ENCODE peak calls at places on chromosome 17, in six cellular contexts. One of them, this sample, is unnamed.

GRCh38 chr17:72724375-72724774 is 368.1 kb downstream of the SLC39A11 start:
- DNase-seq in endodermal cell: no peak
- DNase-seq in fibroblast of the aortic adventitia: no peak
- DNase-seq in SK-N-SH: no peak
- DNase-seq in neural progenitor cell: no peak
- DNase-seq in foreskin fibroblast: peak; percentile 74
- DNase-seq in this sample: no peak

GRCh38 chr17:82230627-82231311 is 1.9 kb downstream of the SLC16A3 start:
- DNase-seq in foreskin fibroblast: peak; percentile 97
- DNase-seq in fibroblast of the aortic adventitia: peak; percentile 75
- DNase-seq in SK-N-SH: peak; percentile 77
- DNase-seq in neural progenitor cell: peak; percentile 88
- DNase-seq in endodermal cell: peak; percentile 93
- DNase-seq in this sample: peak; percentile 54

GRCh38 chr17:1304962-1305361 is 25.5 kb downstream of the TRARG1 start:
- DNase-seq in foreskin fibroblast: no peak
- DNase-seq in fibroblast of the aortic adventitia: no peak
- DNase-seq in neural progenitor cell: no peak
- DNase-seq in endodermal cell: no peak
- DNase-seq in SK-N-SH: no peak
- DNase-seq in this sample: no peak

GRCh38 chr17:10621397-10621796 is 35.7 kb downstream of the MYH3 start:
- DNase-seq in foreskin fibroblast: no peak
- DNase-seq in fibroblast of the aortic adventitia: peak; percentile 24
- DNase-seq in endodermal cell: no peak
- DNase-seq in neural progenitor cell: no peak
- DNase-seq in SK-N-SH: no peak
- DNase-seq in this sample: no peak

GRCh38 chr17:51064061-51064735 is 56.5 kb downstream of the SPAG9 start:
- DNase-seq in fibroblast of the aortic adventitia: no peak
- DNase-seq in neural progenitor cell: no peak
- DNase-seq in SK-N-SH: no peak
- DNase-seq in endodermal cell: no peak
- DNase-seq in foreskin fibroblast: peak; percentile 21
- DNase-seq in this sample: no peak

GRCh38 chr17:9677932-9678331 is 32.6 kb downstream of the USP43 start:
- DNase-seq in fibroblast of the aortic adventitia: no peak
- DNase-seq in SK-N-SH: no peak
- DNase-seq in endodermal cell: peak; percentile 41
- DNase-seq in neural progenitor cell: no peak
- DNase-seq in foreskin fibroblast: no peak
- DNase-seq in this sample: no peak

GRCh38 chr17:47262586-47262985 is 9.0 kb downstream of the ITGB3 start:
- DNase-seq in fibroblast of the aortic adventitia: no peak
- DNase-seq in endodermal cell: no peak
- DNase-seq in foreskin fibroblast: no peak
- DNase-seq in neural progenitor cell: no peak
- DNase-seq in SK-N-SH: no peak
- DNase-seq in this sample: no peak

GRCh38 chr17:65220732-65221131 is 83.6 kb downstream of the RGS9 start:
- DNase-seq in endodermal cell: peak; percentile 86
- DNase-seq in neural progenitor cell: no peak
- DNase-seq in fibroblast of the aortic adventitia: no peak
- DNase-seq in foreskin fibroblast: peak; percentile 41
- DNase-seq in SK-N-SH: no peak
- DNase-seq in this sample: no peak

GRCh38 chr17:58391302-58391984 is 25.9 kb downstream of the RNF43 start:
- DNase-seq in endodermal cell: no peak
- DNase-seq in SK-N-SH: peak; percentile 75
- DNase-seq in fibroblast of the aortic adventitia: peak; percentile 25
- DNase-seq in foreskin fibroblast: peak; percentile 48
- DNase-seq in neural progenitor cell: no peak
- DNase-seq in this sample: peak; percentile 62

GRCh38 chr17:78886954-78887353 is 16.0 kb downstream of the CEP295NL start:
- DNase-seq in SK-N-SH: no peak
- DNase-seq in neural progenitor cell: no peak
- DNase-seq in endodermal cell: no peak
- DNase-seq in fibroblast of the aortic adventitia: no peak
- DNase-seq in foreskin fibroblast: no peak
- DNase-seq in this sample: no peak
- TF ChIP-seq CTCF in SK-N-SH: no peak
- TF ChIP-seq CTCF in neural progenitor cell: no peak
- TF ChIP-seq CTCF in endodermal cell: no peak
- TF ChIP-seq CTCF in fibroblast of the aortic adventitia: no peak
- TF ChIP-seq CTCF in foreskin fibroblast: no peak
- TF ChIP-seq CTCF in this sample: no peak

DNA sequence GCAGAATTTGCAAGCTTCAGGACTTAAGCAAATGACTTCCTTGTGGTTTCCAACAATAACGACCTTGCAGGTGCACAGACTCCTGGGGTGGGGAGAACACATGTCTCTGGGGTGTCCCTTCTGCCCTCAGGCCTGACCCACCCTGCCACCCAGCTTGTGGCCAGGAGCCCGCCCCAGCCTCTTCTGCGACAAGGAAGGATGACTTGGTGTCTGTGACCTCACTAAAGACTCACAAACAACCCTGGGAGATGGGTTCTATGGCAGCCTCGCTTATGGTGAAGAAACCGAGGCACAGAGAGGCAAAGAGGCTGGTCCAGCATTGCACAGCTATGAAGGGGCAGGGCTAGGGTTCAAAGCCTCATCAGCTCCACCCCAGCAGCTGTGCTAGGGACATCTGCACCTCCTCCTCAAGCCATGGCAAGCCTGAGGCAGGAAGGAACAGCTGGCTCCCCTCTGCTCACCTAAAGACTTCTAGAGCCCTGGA is 2.6 kb downstream of the ATP2A3 start:
- DNase-seq in foreskin fibroblast: no peak
- DNase-seq in neural progenitor cell: no peak
- DNase-seq in fibroblast of the aortic adventitia: no peak
- DNase-seq in SK-N-SH: no peak
- DNase-seq in endodermal cell: no peak
- DNase-seq in this sample: no peak
- H3K4me3 ChIP-seq in foreskin fibroblast: no peak overlapping the region
- H3K4me3 ChIP-seq in neural progenitor cell: no peak overlapping the region
- H3K4me3 ChIP-seq in fibroblast of the aortic adventitia: no peak overlapping the region
- H3K4me3 ChIP-seq in SK-N-SH: no peak overlapping the region
- H3K4me3 ChIP-seq in endodermal cell: no peak overlapping the region
- H3K4me3 ChIP-seq in this sample: no peak overlapping the region

GRCh38 chr17:74237321-74237720 is 23.9 kb downstream of the TTYH2 start:
- DNase-seq in fibroblast of the aortic adventitia: no peak
- DNase-seq in foreskin fibroblast: no peak
- DNase-seq in endodermal cell: no peak
- DNase-seq in SK-N-SH: no peak
- DNase-seq in neural progenitor cell: no peak
- DNase-seq in this sample: no peak
- TF ChIP-seq CTCF in fibroblast of the aortic adventitia: no peak
- TF ChIP-seq CTCF in foreskin fibroblast: no peak
- TF ChIP-seq CTCF in endodermal cell: no peak
- TF ChIP-seq CTCF in SK-N-SH: no peak
- TF ChIP-seq CTCF in neural progenitor cell: no peak
- TF ChIP-seq CTCF in this sample: no peak

GRCh38 chr17:75777243-75777922 is 7.2 kb upstream of the UNK start:
- DNase-seq in SK-N-SH: no peak
- DNase-seq in neural progenitor cell: no peak
- DNase-seq in fibroblast of the aortic adventitia: peak; percentile 53
- DNase-seq in foreskin fibroblast: peak; percentile 57
- DNase-seq in endodermal cell: no peak
- DNase-seq in this sample: no peak
- H3K4me3 ChIP-seq in SK-N-SH: peak overlapping the region; percentile 90
- H3K4me3 ChIP-seq in neural progenitor cell: peak overlapping the region; percentile 99
- H3K4me3 ChIP-seq in fibroblast of the aortic adventitia: peak overlapping the region; percentile 93
- H3K4me3 ChIP-seq in foreskin fibroblast: peak overlapping the region; percentile 97
- H3K4me3 ChIP-seq in endodermal cell: peak overlapping the region; percentile 96
- H3K4me3 ChIP-seq in this sample: peak overlapping the region; percentile 84

GRCh38 chr17:33086041-33086440 is 94.4 kb downstream of the SPACA3 start:
- DNase-seq in endodermal cell: no peak
- DNase-seq in SK-N-SH: no peak
- DNase-seq in foreskin fibroblast: no peak
- DNase-seq in neural progenitor cell: no peak
- DNase-seq in fibroblast of the aortic adventitia: no peak
- DNase-seq in this sample: no peak

GRCh38 chr17:33086878-33087277 is 95.2 kb downstream of the SPACA3 start:
- DNase-seq in SK-N-SH: no peak
- DNase-seq in foreskin fibroblast: no peak
- DNase-seq in neural progenitor cell: no peak
- DNase-seq in fibroblast of the aortic adventitia: no peak
- DNase-seq in endodermal cell: no peak
- DNase-seq in this sample: no peak

GRCh38 chr17:33090806-33091205 is 99.2 kb downstream of the SPACA3 start:
- DNase-seq in endodermal cell: no peak
- DNase-seq in neural progenitor cell: no peak
- DNase-seq in foreskin fibroblast: no peak
- DNase-seq in SK-N-SH: no peak
- DNase-seq in fibroblast of the aortic adventitia: no peak
- DNase-seq in this sample: no peak

GRCh38 chr17:33091271-33091670 is 99.6 kb downstream of the SPACA3 start:
- DNase-seq in foreskin fibroblast: no peak
- DNase-seq in SK-N-SH: no peak
- DNase-seq in endodermal cell: no peak
- DNase-seq in fibroblast of the aortic adventitia: no peak
- DNase-seq in neural progenitor cell: no peak
- DNase-seq in this sample: no peak
- TF ChIP-seq CTCF in foreskin fibroblast: no peak
- TF ChIP-seq CTCF in SK-N-SH: no peak
- TF ChIP-seq CTCF in endodermal cell: no peak
- TF ChIP-seq CTCF in fibroblast of the aortic adventitia: no peak
- TF ChIP-seq CTCF in neural progenitor cell: no peak
- TF ChIP-seq CTCF in this sample: no peak

GRCh38 chr17:8210761-8211458 is 535 bp upstream of the AURKB start:
- DNase-seq in SK-N-SH: no peak
- DNase-seq in foreskin fibroblast: peak; percentile 38
- DNase-seq in endodermal cell: no peak
- DNase-seq in fibroblast of the aortic adventitia: peak; percentile 4
- DNase-seq in neural progenitor cell: no peak
- DNase-seq in this sample: no peak

GRCh38 chr17:8204761-8205555 is 5.4 kb downstream of the AURKB start:
- DNase-seq in fibroblast of the aortic adventitia: no peak
- DNase-seq in foreskin fibroblast: no peak
- DNase-seq in SK-N-SH: no peak
- DNase-seq in endodermal cell: no peak
- DNase-seq in neural progenitor cell: no peak
- DNase-seq in this sample: no peak

GRCh38 chr17:8212312-8213180 is 2.2 kb upstream of the AURKB start:
- DNase-seq in foreskin fibroblast: peak; percentile 77
- DNase-seq in fibroblast of the aortic adventitia: no peak
- DNase-seq in SK-N-SH: no peak
- DNase-seq in endodermal cell: no peak
- DNase-seq in neural progenitor cell: no peak
- DNase-seq in this sample: no peak

GRCh38 chr17:8206536-8206935 is 3.8 kb downstream of the AURKB start:
- DNase-seq in fibroblast of the aortic adventitia: no peak
- DNase-seq in neural progenitor cell: no peak
- DNase-seq in foreskin fibroblast: no peak
- DNase-seq in endodermal cell: no peak
- DNase-seq in SK-N-SH: no peak
- DNase-seq in this sample: no peak

GRCh38 chr17:8209909-8210760 is at the start of gene AURKB:
- DNase-seq in foreskin fibroblast: peak; percentile 98
- DNase-seq in endodermal cell: peak; percentile 100
- DNase-seq in fibroblast of the aortic adventitia: peak; percentile 98
- DNase-seq in neural progenitor cell: peak; percentile 98
- DNase-seq in SK-N-SH: peak; percentile 94
- DNase-seq in this sample: peak; percentile 95
- H3K4me3 ChIP-seq in foreskin fibroblast: peak within 1 kb of the TSS; percentile 92
- H3K4me3 ChIP-seq in endodermal cell: peak within 1 kb of the TSS; percentile 96
- H3K4me3 ChIP-seq in fibroblast of the aortic adventitia: peak within 1 kb of the TSS; percentile 86
- H3K4me3 ChIP-seq in neural progenitor cell: peak within 1 kb of the TSS; percentile 68
- H3K4me3 ChIP-seq in SK-N-SH: peak within 1 kb of the TSS; percentile 61
- H3K4me3 ChIP-seq in this sample: peak within 1 kb of the TSS; percentile 62

DNA sequence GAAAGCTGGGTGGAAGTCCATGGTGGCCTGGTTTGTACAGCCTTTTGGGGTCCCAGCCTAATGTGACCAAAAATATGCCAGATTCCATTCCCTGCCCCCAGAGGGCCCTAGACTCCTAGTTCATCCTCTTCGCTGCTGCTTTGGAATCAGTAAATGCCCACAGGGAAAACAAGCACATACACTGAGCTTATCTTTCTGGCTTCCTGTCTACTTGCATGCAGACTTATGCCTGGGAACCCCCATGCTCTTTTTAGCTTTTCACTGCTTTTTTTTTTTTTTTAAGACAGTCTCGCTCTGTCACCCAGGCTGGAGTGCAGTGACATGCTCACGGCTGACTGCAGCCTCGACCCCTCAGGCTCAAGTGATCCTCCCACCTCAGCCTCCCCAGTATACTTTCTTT is 6.2 kb upstream of the CD300LG start:
- DNase-seq in endodermal cell: no peak
- DNase-seq in SK-N-SH: peak; percentile 82
- DNase-seq in fibroblast of the aortic adventitia: peak; percentile 37
- DNase-seq in neural progenitor cell: peak; percentile 47
- DNase-seq in foreskin fibroblast: peak; percentile 23
- DNase-seq in this sample: no peak
- TF ChIP-seq CTCF in endodermal cell: peak; percentile 64
- TF ChIP-seq CTCF in SK-N-SH: peak; percentile 44
- TF ChIP-seq CTCF in fibroblast of the aortic adventitia: no peak
- TF ChIP-seq CTCF in neural progenitor cell: peak; percentile 54
- TF ChIP-seq CTCF in foreskin fibroblast: no peak
- TF ChIP-seq CTCF in this sample: peak; percentile 35

GRCh38 chr17:18626152-18626870 is 17.9 kb downstream of the TBC1D28 start:
- DNase-seq in neural progenitor cell: no peak
- DNase-seq in SK-N-SH: peak; percentile 3
- DNase-seq in foreskin fibroblast: no peak
- DNase-seq in endodermal cell: no peak
- DNase-seq in fibroblast of the aortic adventitia: no peak
- DNase-seq in this sample: no peak
- H3K4me3 ChIP-seq in neural progenitor cell: no peak overlapping the region
- H3K4me3 ChIP-seq in SK-N-SH: no peak overlapping the region
- H3K4me3 ChIP-seq in foreskin fibroblast: no peak overlapping the region
- H3K4me3 ChIP-seq in endodermal cell: no peak overlapping the region
- H3K4me3 ChIP-seq in fibroblast of the aortic adventitia: no peak overlapping the region
- H3K4me3 ChIP-seq in this sample: no peak overlapping the region